ENCODE peak calls at places on chromosomes 5 and 9, in four cellular contexts. G is AG09309; A is neural crest cell; L is CD8-positive, alpha-beta T cell. I is an unnamed sample.

GRCh38 chr5:149217802-149218153 is 53.9 kb upstream of the AFAP1L1 start:
- DNase-seq in G (no peak), A (no peak), L (no peak), I (no peak)

GRCh38 chr5:165457854-165458481 is 1952.5 kb downstream of the MAT2B start:
- DNase-seq in G (no peak), A (no peak), L (no peak), I (peak; percentile 10)

GRCh38 chr5:176748967-176749935 is 61.1 kb upstream of the UNC5A start:
- DNase-seq in G (no peak), A (no peak), L (no peak), I (no peak)

GRCh38 chr9:34443976-34444375 is 14.4 kb downstream of the FAM219A start:
- DNase-seq in G (no peak), A (no peak), L (no peak), I (no peak)

GRCh38 chr5:146301666-146302065 is 37.0 kb upstream of the POU4F3 start:
- DNase-seq in G (no peak), A (no peak), L (no peak), I (no peak)

GRCh38 chr5:43602456-43602817 is 543 bp upstream of the NNT start:
- DNase-seq in G (peak; percentile 10), A (peak; percentile 47), L (peak; percentile 21), I (peak; percentile 48)

GRCh38 chr9:108933231-108933630 is 693 bp downstream of the ELP1 start:
- DNase-seq in G (no peak), A (no peak), L (no peak), I (no peak)

GRCh38 chr5:82918311-82919031 is 158.7 kb downstream of the TMEM167A start:
- DNase-seq in G (no peak), A (no peak), L (no peak), I (no peak)

GRCh38 chr5:176296-176823 is 14.9 kb upstream of the LRRC14B start:
- DNase-seq in G (no peak), A (no peak), L (no peak), I (no peak)

GRCh38 chr5:106739127-106739526 is 931.6 kb downstream of the EFNA5 start:
- DNase-seq in G (no peak), A (no peak), L (no peak), I (no peak)

GRCh38 chr5:5483880-5484595 is 61.6 kb downstream of the ICE1 start:
- DNase-seq in G (no peak), A (no peak), L (no peak), I (no peak)

GRCh38 chr9:37921546-37922300 is 17.8 kb upstream of the SLC25A51 start:
- DNase-seq in G (no peak), A (no peak), L (no peak), I (no peak)

GRCh38 chr5:9188131-9188530 is 357.7 kb downstream of the SEMA5A start:
- DNase-seq in G (peak; percentile 75), A (no peak), L (no peak), I (no peak)

GRCh38 chr5:56910123-56910951 is 941 bp downstream of the SETD9 start:
- DNase-seq in G (no peak), A (no peak), L (no peak), I (peak; percentile 45)

GRCh38 chr5:38666668-38667498 is 110.4 kb upstream of the LIFR start:
- DNase-seq in G (peak; percentile 7), A (no peak), L (no peak), I (no peak)
- TF ChIP-seq CTCF in G (peak; percentile 71), A (peak; percentile 54), L (no peak), I (peak; percentile 24)

DNA sequence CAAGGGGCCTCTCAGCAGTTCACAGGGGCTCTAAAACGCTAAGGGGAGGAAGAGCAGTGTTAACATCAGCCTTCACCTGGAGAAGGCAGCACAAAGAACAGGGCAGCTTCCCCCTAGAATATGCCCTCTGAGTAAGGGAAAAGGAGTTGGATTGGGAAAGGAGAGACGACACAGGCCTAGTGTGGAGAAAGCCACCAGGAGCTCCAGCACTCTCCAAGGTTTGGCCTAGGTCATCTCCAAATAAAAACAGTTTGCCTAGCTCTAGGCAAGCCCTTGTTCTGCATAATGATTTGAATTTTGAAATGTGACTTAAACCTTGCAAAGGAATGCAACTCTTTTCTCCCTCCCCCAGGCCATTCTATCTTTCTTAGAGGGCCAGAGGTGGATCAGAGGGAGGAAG is 100.0 kb upstream of the SSBP2 start:
- DNase-seq in G (no peak), A (no peak), L (no peak), I (no peak)
- TF ChIP-seq CTCF in G (no peak), A (no peak), L (no peak), I (no peak)

DNA sequence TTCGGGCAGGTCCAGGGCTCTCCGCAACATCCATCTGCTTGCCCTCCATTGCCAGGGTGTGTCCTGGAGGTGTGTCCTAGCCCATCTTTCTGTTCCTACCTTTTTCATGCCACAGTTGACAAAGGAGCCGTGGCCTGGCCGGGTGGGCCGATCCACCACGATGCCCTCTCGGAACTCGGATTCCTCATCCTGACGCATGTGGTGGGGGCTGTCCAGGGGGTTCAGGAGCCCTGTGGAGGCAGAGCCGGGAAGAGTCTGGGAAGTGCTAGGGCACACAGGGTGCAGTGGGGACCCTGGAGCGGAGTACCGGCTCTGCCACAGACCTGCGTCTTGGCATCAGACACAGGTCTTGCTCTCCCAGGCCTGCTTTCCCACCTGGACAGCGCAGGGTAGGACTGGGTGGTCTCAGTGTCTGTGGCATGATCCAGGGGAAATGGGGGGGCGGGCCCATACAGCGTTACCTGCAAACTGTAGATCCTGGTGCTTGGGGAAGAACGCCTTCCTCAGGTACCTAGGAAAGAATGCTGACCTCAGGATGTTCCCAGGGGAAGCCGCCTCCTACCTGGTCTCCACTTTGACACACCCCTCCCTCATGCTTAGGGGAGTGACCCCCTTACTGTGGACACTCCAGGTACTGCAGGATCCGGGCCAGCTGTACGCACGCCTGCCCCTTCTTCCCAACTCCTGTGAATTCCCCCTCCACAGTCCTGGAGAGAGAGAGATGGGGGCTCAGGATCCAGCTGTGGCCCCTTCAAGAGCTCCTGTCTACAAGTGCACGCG is 3.5 kb downstream of the SPOUT1 start:
- DNase-seq in G (no peak), A (no peak), L (no peak), I (no peak)
- TF ChIP-seq CTCF in G (no peak), A (peak; percentile 29), L (no peak), I (no peak)

DNA sequence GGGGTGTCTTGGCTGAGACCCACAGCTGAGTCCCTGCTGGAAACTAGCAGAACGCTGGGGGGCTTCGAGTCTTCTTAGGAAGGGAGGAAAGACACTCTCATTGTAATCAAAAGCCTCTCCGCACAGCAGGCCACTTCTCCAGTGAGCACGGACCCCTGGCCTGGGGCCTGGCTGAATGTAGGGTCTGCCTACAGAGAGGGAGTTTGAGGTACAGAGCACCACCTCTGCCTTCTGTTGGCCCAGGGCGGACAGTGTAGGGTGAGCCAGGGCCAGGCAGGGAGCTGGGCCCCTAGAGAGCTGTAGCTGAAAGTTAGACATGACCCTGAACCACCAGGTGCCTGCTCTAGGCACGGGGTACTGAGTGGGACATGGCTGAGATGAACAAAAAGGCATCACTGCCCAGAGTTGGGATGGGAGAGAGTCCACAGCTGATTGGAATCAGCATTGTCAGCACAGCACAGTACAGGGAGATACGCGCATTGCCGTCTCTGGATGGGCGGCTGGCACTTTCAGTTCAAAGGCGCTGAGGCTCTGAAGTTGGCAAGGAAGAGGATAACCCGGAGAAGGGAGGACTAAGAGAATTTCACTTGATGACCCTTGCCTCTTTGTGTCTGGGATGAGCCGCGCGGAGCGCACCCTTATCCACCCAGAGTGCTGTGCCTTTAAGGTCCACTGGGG is 363 bp upstream of the SLC25A48 start:
- DNase-seq in G (no peak), A (no peak), L (no peak), I (no peak)
- TF ChIP-seq CTCF in G (peak; percentile 65), A (no peak), L (no peak), I (peak; percentile 80)

I was measured in nephron progenitor cell.